ENCODE peak calls at places on chromosomes 7 and 10, in nine cellular contexts. A is tibial nerve; J is RPMI7951; N is stimulated activated CD4-positive, alpha-beta T cell treated with anti-CD3 and anti-CD28 coated beads, Interleukin-4, amount 100 ng/mL, for 1 hour; P is frontal cortex; K is GM12891; L is substantia nigra; Q is activated T-cell treated with anti-CD3 and anti-CD28 coated beads, Interleukin-2, amount 50 U/mL, for 1 hour; B is NCI-H82. U is an unnamed sample.

GRCh38 chr10:131972474-131973071 is 9.2 kb downstream of the BNIP3 start:
- DNase-seq in A (peak; percentile 33), J (no peak), N (peak; percentile 37), P (peak; percentile 61), K (no peak), L (peak; percentile 62), Q (peak; percentile 40), B (no peak), U (no peak)

GRCh38 chr7:28953628-28954027 is 4.5 kb downstream of the TRIL start:
- DNase-seq in A (no peak), J (peak; percentile 96), N (no peak), P (no peak), K (no peak), L (no peak), Q (no peak), B (no peak), U (no peak)

GRCh38 chr10:35300063-35300699 is 36.1 kb upstream of the CCNY start:
- DNase-seq in A (peak; percentile 37), J (peak; percentile 80), N (no peak), P (no peak), K (peak; percentile 20), L (peak; percentile 14), Q (no peak), B (no peak), U (peak; percentile 49)

GRCh38 chr7:119594956-119595355 is 678.0 kb upstream of the KCND2 start:
- DNase-seq in A (no peak), J (no peak), N (no peak), P (no peak), K (no peak), L (no peak), Q (no peak), B (no peak), U (no peak)

GRCh38 chr10:102200751-102201640 is 25.1 kb upstream of the ELOVL3 start:
- DNase-seq in A (no peak), J (no peak), N (no peak), P (no peak), K (no peak), L (no peak), Q (no peak), B (no peak), U (no peak)

GRCh38 chr7:24827027-24827426 is 69.8 kb upstream of the GSDME start:
- DNase-seq in A (no peak), J (no peak), N (no peak), P (no peak), K (no peak), L (no peak), Q (no peak), B (no peak), U (no peak)

GRCh38 chr7:111198255-111198654 is 107.3 kb downstream of the LRRN3 start:
- DNase-seq in A (peak; percentile 31), J (peak; percentile 97), N (no peak), P (no peak), K (no peak), L (no peak), Q (no peak), B (no peak), U (no peak)

GRCh38 chr7:150931199-150931869 is 46.8 kb downstream of the KCNH2 start:
- DNase-seq in A (no peak), J (no peak), N (no peak), P (no peak), K (no peak), L (no peak), Q (no peak), B (peak; percentile 97), U (no peak)

U was measured in lower lobe of right lung.